ENCODE peak calls at places on chromosome 22, in ten cellular contexts. V, E, K, P, I, S, F, W, G and Z are unnamed samples.

GRCh38 chr22:29994941-29995340 is 85.3 kb upstream of the HORMAD2 start:
- DNase-seq in S (no peak), W (no peak), F (peak), E (no peak), I (no peak), V (no peak), P (peak), K (no peak), G (peak), Z (no peak)

GRCh38 chr22:37214431-37215025 is 2.3 kb upstream of the SSTR3 start:
- DNase-seq in F (no peak), G (no peak), V (no peak), I (no peak), S (no peak), K (no peak), P (no peak), W (no peak), E (no peak), Z (no peak)

GRCh38 chr22:28222066-28222465 is 303.0 kb upstream of the PITPNB start:
- DNase-seq in S (no peak), E (no peak), F (no peak), P (no peak), I (no peak), V (no peak), W (no peak), K (no peak), G (no peak), Z (no peak)

GRCh38 chr22:40684728-40685127 is 5.4 kb downstream of the MCHR1 start:
- DNase-seq in G (no peak), E (no peak), S (no peak), K (no peak), V (no peak), P (no peak), W (no peak), F (no peak), I (no peak), Z (no peak)

GRCh38 chr22:20724676-20725454 is 49.0 kb upstream of the SERPIND1 start:
- DNase-seq in W (no peak), P (no peak), S (no peak), E (no peak), F (no peak), G (no peak), I (no peak), K (no peak), V (no peak), Z (no peak)

GRCh38 chr22:37018815-37019308 is 385 bp downstream of the TST start:
- DNase-seq in V (peak), F (peak), S (peak), W (peak), K (peak), P (peak), I (peak), E (no peak), G (peak), Z (no peak)

GRCh38 chr22:37428649-37429586 is 1.6 kb upstream of the ELFN2 start:
- DNase-seq in E (peak), G (peak), K (no peak), F (peak), I (peak), P (peak), S (no peak), W (peak), V (no peak), Z (peak)

GRCh38 chr22:42389137-42389536 is 43.1 kb downstream of the NFAM1 start:
- DNase-seq in I (no peak), F (no peak), V (peak), K (no peak), E (no peak), G (no peak), S (no peak), W (no peak), P (no peak), Z (no peak)

GRCh38 chr22:41092847-41093371 is 517 bp downstream of the EP300 start:
- DNase-seq in K (peak), W (peak), I (peak), G (peak), V (peak), F (peak), E (no peak), S (peak), P (peak), Z (no peak)

GRCh38 chr22:20223421-20224245 is 44.5 kb downstream of the RTN4R start:
- DNase-seq in W (no peak), P (no peak), K (no peak), G (no peak), S (no peak), E (no peak), I (no peak), F (no peak), V (no peak), Z (no peak)

GRCh38 chr22:28989035-28989464 is 72.6 kb downstream of the C22orf31 start:
- DNase-seq in S (no peak), F (no peak), K (no peak), I (no peak), V (no peak), G (no peak), E (peak), P (no peak), W (no peak), Z (no peak)

GRCh38 chr22:46754110-46754799 is 8.2 kb upstream of the TBC1D22A start:
- DNase-seq in S (peak), I (peak), G (peak), V (peak), E (peak), P (peak), F (peak), K (peak), W (peak), Z (peak)

GRCh38 chr22:19149047-19149883 is 827 bp downstream of the GSC2 start:
- DNase-seq in G (no peak), E (no peak), K (no peak), F (no peak), S (no peak), P (no peak), V (no peak), I (no peak), W (no peak), Z (no peak)

GRCh38 chr22:27474112-27474571 is 327.4 kb downstream of the MN1 start:
- DNase-seq in S (no peak), K (no peak), G (peak), P (no peak), I (no peak), W (no peak), F (peak), V (peak), E (no peak), Z (no peak)

GRCh38 chr22:19478086-19478392 is 954 bp downstream of the UFD1 start:
- DNase-seq in E (no peak), S (no peak), P (peak), F (peak), K (no peak), G (no peak), V (no peak), W (no peak), I (no peak), Z (no peak)

GRCh38 chr22:35837328-35837727 is 119.7 kb downstream of the APOL5 start:
- DNase-seq in K (no peak), E (no peak), W (no peak), V (no peak), I (no peak), F (peak), S (no peak), G (no peak), P (no peak), Z (no peak)

GRCh38 chr22:46149998-46150549 is at the start of gene PPARA:
- DNase-seq in S (peak), I (peak), K (peak), E (peak), P (peak), F (peak), V (peak), W (peak), G (peak), Z (peak)

GRCh38 chr22:41603873-41604332 is 14.3 kb upstream of the PMM1 start:
- DNase-seq in V (no peak), G (peak), P (no peak), S (no peak), W (no peak), K (no peak), I (no peak), F (no peak), E (no peak), Z (peak)

GRCh38 chr22:33112606-33113005 is 54.4 kb upstream of the SYN3 start:
- DNase-seq in E (no peak), V (no peak), S (no peak), K (no peak), I (no peak), P (no peak), G (no peak), W (no peak), F (no peak), Z (no peak)

GRCh38 chr22:19674129-19674928 is 40.0 kb upstream of the SEPTIN5 start:
- DNase-seq in K (no peak), E (no peak), G (no peak), V (no peak), S (no peak), F (no peak), P (no peak), I (no peak), W (no peak), Z (no peak)

GRCh38 chr22:36796629-36797175 is 20.1 kb downstream of the PVALB start:
- DNase-seq in K (no peak), F (no peak), P (no peak), W (no peak), I (no peak), G (no peak), V (no peak), S (no peak), E (no peak), Z (no peak)

GRCh38 chr22:25210831-25211230 is 8.6 kb upstream of the CRYBB2 start:
- DNase-seq in W (no peak), K (no peak), V (no peak), I (no peak), S (no peak), P (no peak), F (no peak), E (no peak), G (no peak), Z (no peak)

GRCh38 chr22:25216230-25216629 is 3.2 kb upstream of the CRYBB2 start:
- DNase-seq in G (no peak), K (no peak), W (no peak), I (no peak), F (no peak), E (no peak), V (no peak), P (no peak), S (no peak), Z (no peak)

GRCh38 chr22:25208743-25209505 is 9.3 kb downstream of the CRYBB3 start:
- DNase-seq in S (no peak), I (no peak), F (no peak), E (no peak), W (no peak), K (no peak), V (no peak), G (no peak), P (no peak), Z (no peak)

GRCh38 chr22:25213221-25213620 is 6.2 kb upstream of the CRYBB2 start:
- DNase-seq in V (no peak), E (no peak), F (no peak), K (no peak), W (no peak), S (no peak), G (no peak), P (no peak), I (no peak), Z (no peak)

GRCh38 chr22:25212337-25212736 is 7.1 kb upstream of the CRYBB2 start:
- DNase-seq in K (no peak), S (no peak), V (no peak), W (no peak), E (no peak), G (no peak), P (no peak), F (no peak), I (no peak), Z (no peak)
- TF ChIP-seq CTCF in K (no peak), S (no peak), V (no peak), W (no peak), E (no peak), G (no peak), P (no peak), F (no peak), I (peak), Z (no peak)

GRCh38 chr22:22789922-22790845 is 97.4 kb upstream of the IGLL5 start:
- DNase-seq in K (no peak), G (no peak), I (no peak), S (no peak), F (no peak), E (no peak), W (no peak), V (no peak), P (no peak), Z (no peak)

GRCh38 chr22:22787151-22787550 is 100.5 kb upstream of the IGLL5 start:
- DNase-seq in W (no peak), V (no peak), P (no peak), E (no peak), F (no peak), G (no peak), K (no peak), I (no peak), S (no peak), Z (no peak)

GRCh38 chr22:22789233-22789921 is 98.2 kb upstream of the IGLL5 start:
- DNase-seq in W (no peak), I (no peak), S (no peak), P (no peak), G (no peak), K (no peak), V (no peak), E (no peak), F (no peak), Z (no peak)

GRCh38 chr22:22787805-22788459 is 99.7 kb upstream of the IGLL5 start:
- DNase-seq in K (peak), F (peak), E (peak), G (peak), S (peak), I (peak), V (no peak), W (peak), P (peak), Z (peak)

DNA sequence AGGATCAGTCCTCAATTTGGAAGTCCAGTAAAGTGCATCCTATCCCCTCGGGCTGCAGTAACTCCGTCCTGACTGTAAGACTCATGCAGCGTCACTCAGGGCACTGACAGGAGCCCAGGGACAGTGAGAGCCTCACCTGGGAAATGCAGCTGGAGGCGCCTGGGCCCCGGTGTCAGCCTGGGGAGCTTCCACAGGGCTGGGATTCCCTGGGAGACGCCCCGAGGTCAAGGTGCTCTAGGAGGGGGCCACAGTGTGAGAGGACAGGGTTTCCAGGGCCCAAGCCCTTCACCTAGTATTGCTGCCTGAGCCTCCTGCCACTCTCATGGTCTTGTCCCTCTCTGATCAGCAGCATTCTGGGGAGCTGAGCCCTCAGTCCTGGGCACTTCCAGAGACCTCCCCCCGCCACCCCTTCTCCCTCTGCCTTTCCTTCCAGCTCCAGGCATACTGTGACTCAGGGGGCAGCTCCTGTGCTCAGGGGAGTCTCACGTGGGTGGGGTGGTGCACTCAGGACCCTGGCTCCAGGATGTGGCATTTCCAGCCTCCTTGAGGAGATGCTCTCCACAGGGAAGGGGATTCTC is 99.1 kb upstream of the IGLL5 start:
- DNase-seq in E (no peak), F (no peak), K (no peak), G (no peak), W (no peak), P (no peak), S (no peak), V (no peak), I (no peak), Z (no peak)
- TF ChIP-seq CTCF in E (no peak), F (no peak), K (peak), G (no peak), W (no peak), P (no peak), S (no peak), V (no peak), I (no peak), Z (no peak)

GRCh38 chr22:23514317-23515038 is 65.6 kb downstream of the IGLL1 start:
- DNase-seq in S (no peak), I (no peak), V (no peak), F (no peak), E (no peak), W (no peak), K (no peak), P (no peak), G (no peak), Z (no peak)
- TF ChIP-seq CTCF in S (no peak), I (no peak), V (no peak), F (no peak), E (no peak), W (no peak), K (peak), P (no peak), G (peak), Z (no peak)

GRCh38 chr22:44889233-44889878 is 120.4 kb downstream of the PHF21B start:
- DNase-seq in K (no peak), S (no peak), I (no peak), W (no peak), F (no peak), G (no peak), P (no peak), E (no peak), V (no peak), Z (no peak)
- TF ChIP-seq CTCF in K (no peak), S (no peak), I (no peak), W (no peak), F (no peak), G (no peak), P (no peak), E (no peak), V (no peak), Z (no peak)

GRCh38 chr22:23750374-23750743 is 553 bp downstream of the ZNF70 start:
- DNase-seq in S (no peak), E (no peak), F (no peak), V (no peak), G (no peak), W (no peak), P (no peak), K (no peak), I (no peak), Z (no peak)

GRCh38 chr22:23749747-23750373 is 1.1 kb downstream of the ZNF70 start:
- DNase-seq in K (no peak), W (no peak), I (no peak), V (no peak), E (no peak), F (no peak), S (no peak), G (no peak), P (no peak), Z (no peak)

GRCh38 chr22:23752090-23752691 is 1.3 kb upstream of the ZNF70 start:
- DNase-seq in P (no peak), G (no peak), V (no peak), F (no peak), I (no peak), E (no peak), S (no peak), W (peak), K (no peak), Z (no peak)

GRCh38 chr22:23751441-23751996 is 607 bp upstream of the ZNF70 start:
- DNase-seq in V (peak), S (no peak), P (no peak), K (no peak), F (no peak), W (peak), E (peak), I (no peak), G (peak), Z (no peak)

DNA sequence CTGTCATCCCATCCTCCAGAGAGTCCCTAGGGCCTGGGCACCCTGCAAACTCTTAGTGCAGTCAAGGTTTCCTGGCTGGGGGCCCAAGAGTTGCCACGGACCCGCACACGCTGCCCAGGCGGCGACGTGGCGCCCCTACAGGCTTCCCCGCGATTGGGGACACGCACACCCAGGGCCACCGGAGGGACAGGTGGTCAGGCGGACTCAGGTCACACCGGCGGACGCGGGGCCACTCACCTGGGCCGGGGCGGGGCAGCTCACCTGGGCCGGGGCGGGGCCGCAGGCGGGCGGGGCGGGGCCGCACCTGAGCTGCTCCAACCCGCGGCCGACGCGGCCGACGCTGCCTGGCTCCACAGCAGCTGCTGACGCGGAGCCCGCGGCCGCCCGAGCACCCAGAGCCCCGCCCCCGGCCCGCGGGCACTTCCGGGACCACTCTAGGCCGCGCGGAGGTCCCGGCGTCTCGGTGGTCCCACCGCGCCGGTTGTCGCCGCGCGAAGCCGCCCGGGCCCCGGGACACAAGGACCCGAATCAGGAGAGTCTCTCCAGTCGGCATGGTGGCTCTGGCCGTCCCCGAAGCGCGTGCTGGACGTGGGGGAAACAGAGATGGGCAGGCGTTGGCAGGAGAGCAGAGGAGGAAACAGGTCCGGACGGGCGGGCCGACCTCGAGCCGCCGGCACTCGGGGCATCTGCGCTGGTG is at the start of gene ZNF70:
- DNase-seq in S (peak), P (peak), I (peak), W (peak), G (peak), V (peak), F (peak), K (peak), E (peak), Z (peak)
- TF ChIP-seq CTCF in S (no peak), P (peak), I (no peak), W (no peak), G (peak), V (no peak), F (peak), K (peak), E (no peak), Z (no peak)

DNA sequence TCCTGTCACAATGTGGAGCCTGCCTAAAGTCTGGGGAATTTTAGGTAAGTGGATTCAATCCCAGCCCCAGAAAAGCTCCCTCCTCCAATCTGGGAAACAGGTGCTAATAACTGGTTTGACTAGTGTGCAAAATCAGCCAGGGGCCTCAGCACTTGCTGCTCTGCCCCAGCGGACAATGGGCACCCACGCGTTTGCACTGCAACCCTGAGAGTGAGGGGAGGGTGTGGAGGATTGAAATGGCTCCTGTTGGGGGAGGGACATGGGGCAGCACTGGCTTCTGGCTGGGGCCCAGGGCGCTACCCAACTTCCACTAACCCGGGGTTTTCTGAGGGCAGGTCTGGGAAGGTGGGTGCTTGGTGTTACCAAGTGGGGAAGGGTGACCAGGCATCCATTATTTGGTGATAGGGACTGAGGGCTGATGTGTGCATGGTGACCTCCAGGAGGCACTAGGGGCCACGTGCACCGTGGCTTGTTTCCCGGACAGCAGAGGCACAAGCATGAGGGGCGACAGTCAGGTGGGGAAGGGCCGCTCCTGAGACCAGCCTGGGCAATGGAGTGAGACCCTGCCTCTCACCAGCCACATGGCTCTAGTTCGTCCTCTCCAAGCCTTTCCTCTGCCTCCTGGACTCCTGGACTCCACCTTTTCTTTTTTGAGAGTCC is 4.3 kb upstream of the PNPLA5 start:
- DNase-seq in K (no peak), E (no peak), G (no peak), V (no peak), P (no peak), S (no peak), W (no peak), I (no peak), F (no peak), Z (no peak)
- TF ChIP-seq CTCF in K (peak), E (no peak), G (peak), V (no peak), P (no peak), S (no peak), W (no peak), I (no peak), F (no peak), Z (no peak)